ENCODE peak calls at places on chromosomes 16 and 17, in four cellular contexts. E is stimulated activated CD4-positive, alpha-beta T cell treated with anti-CD3 and anti-CD28 coated beads, Interleukin-12 subunit alpha, Interleukin-12 subunit beta, amount 100 ng/mL, for 4 hours; Z is memory B cell; N is hepatic stellate cell. W is an unnamed sample.
A peak's percentile ranks its signal among the peaks of the same experiment; 100 is the strongest.

GRCh38 chr16:89686520-89687091 is at the start of gene CDK10:
- DNase-seq in E (peak; percentile 88), Z (peak; percentile 96), N (peak; percentile 99), W (peak; percentile 91)

GRCh38 chr17:77308768-77309726 is 168.3 kb downstream of the SEC14L1 start:
- DNase-seq in E (no peak), Z (no peak), N (peak; percentile 95), W (no peak)

GRCh38 chr17:74842599-74843351 is 16.9 kb downstream of the GRIN2C start:
- DNase-seq in E (no peak), Z (no peak), N (peak; percentile 96), W (peak; percentile 82)

GRCh38 chr17:66255112-66255511 is 25.9 kb upstream of the APOH start:
- DNase-seq in E (no peak), Z (no peak), N (peak; percentile 44), W (peak; percentile 74)

GRCh38 chr16:1309888-1310831 is 724 bp downstream of the UBE2I start:
- DNase-seq in E (peak; percentile 55), Z (peak; percentile 53), N (peak; percentile 46), W (peak; percentile 43)

GRCh38 chr16:30541502-30542329 is 7.1 kb upstream of the ZNF747 start:
- DNase-seq in E (no peak), Z (no peak), N (peak; percentile 84), W (peak; percentile 59)

GRCh38 chr16:75343311-75343710 is 90.0 kb downstream of the CFDP1 start:
- DNase-seq in E (no peak), Z (no peak), N (no peak), W (peak; percentile 75)

GRCh38 chr16:85424260-85425060 is 188.7 kb upstream of the GSE1 start:
- DNase-seq in E (no peak), Z (peak; percentile 6), N (no peak), W (no peak)

GRCh38 chr17:48544356-48545021 is 420 bp downstream of the HOXB2 start:
- DNase-seq in E (no peak), Z (no peak), N (peak; percentile 75), W (peak; percentile 87)

GRCh38 chr17:13671341-13671740 is 69.6 kb upstream of the HS3ST3A1 start:
- DNase-seq in E (no peak), Z (no peak), N (no peak), W (no peak)

GRCh38 chr17:72863511-72864175 is 228.8 kb downstream of the SLC39A11 start:
- DNase-seq in E (no peak), Z (no peak), N (no peak), W (no peak)

GRCh38 chr16:87733190-87733589 is 32.6 kb downstream of the KLHDC4 start:
- DNase-seq in E (no peak), Z (no peak), N (no peak), W (no peak)

GRCh38 chr17:11900103-11900502 is 97.2 kb downstream of the ZNF18 start:
- DNase-seq in E (no peak), Z (no peak), N (no peak), W (no peak)

GRCh38 chr17:40122944-40123810 is 1.4 kb downstream of the MSL1 start:
- DNase-seq in E (peak; percentile 55), Z (peak; percentile 48), N (peak; percentile 67), W (peak; percentile 60)

GRCh38 chr17:41100081-41100480 is 1.9 kb downstream of the KRTAP4-16 start:
- DNase-seq in E (no peak), Z (no peak), N (no peak), W (peak; percentile 42)

GRCh38 chr16:84710686-84711085 is 10.9 kb downstream of the USP10 start:
- DNase-seq in E (no peak), Z (no peak), N (no peak), W (no peak)

GRCh38 chr17:59846391-59847165 is 46.2 kb downstream of the TUBD1 start:
- DNase-seq in E (no peak), Z (no peak), N (peak; percentile 29), W (peak; percentile 74)

GRCh38 chr16:86363836-86364618 is 146.3 kb upstream of the FOXF1 start:
- DNase-seq in E (no peak), Z (no peak), N (no peak), W (no peak)

GRCh38 chr16:50878966-50879615 is 137.2 kb downstream of the CYLD start:
- DNase-seq in E (no peak), Z (no peak), N (no peak), W (no peak)

GRCh38 chr17:35748323-35748960 is 4.6 kb downstream of the GAS2L2 start:
- DNase-seq in E (no peak), Z (no peak), N (no peak), W (peak; percentile 20)

GRCh38 chr17:6507535-6507934 is 48.8 kb downstream of the PITPNM3 start:
- DNase-seq in E (no peak), Z (no peak), N (peak; percentile 94), W (peak; percentile 92)

GRCh38 chr17:75633484-75634375 is 496 bp downstream of the SMIM5 start:
- DNase-seq in E (peak; percentile 55), Z (peak; percentile 44), N (peak; percentile 98), W (peak; percentile 82)

GRCh38 chr17:75561927-75562603 is 25.5 kb upstream of the MYO15B start:
- DNase-seq in E (no peak), Z (no peak), N (no peak), W (no peak)

GRCh38 chr16:57916735-57917450 is 54.0 kb downstream of the CNGB1 start:
- DNase-seq in E (no peak), Z (no peak), N (no peak), W (no peak)

GRCh38 chr17:49746791-49747490 is 17.0 kb downstream of the FAM117A start:
- DNase-seq in E (no peak), Z (peak; percentile 27), N (no peak), W (no peak)

GRCh38 chr17:75571197-75571884 is 16.3 kb upstream of the MYO15B start:
- DNase-seq in E (no peak), Z (peak; percentile 66), N (no peak), W (peak; percentile 21)

GRCh38 chr17:79647456-79647915 is 36.6 kb upstream of the RBFOX3 start:
- DNase-seq in E (no peak), Z (peak; percentile 0), N (no peak), W (no peak)

GRCh38 chr17:81036128-81036891 is 1.4 kb downstream of the BAIAP2 start:
- DNase-seq in E (no peak), Z (no peak), N (no peak), W (no peak)

GRCh38 chr17:69874220-69874670 is 200.8 kb upstream of the KCNJ16 start:
- DNase-seq in E (no peak), Z (no peak), N (no peak), W (peak; percentile 92)

GRCh38 chr17:20989991-20990855 is 52.6 kb downstream of the USP22 start:
- DNase-seq in E (no peak), Z (no peak), N (no peak), W (no peak)

GRCh38 chr16:27317320-27317719 is 3.5 kb downstream of the IL4R start:
- DNase-seq in E (no peak), Z (no peak), N (no peak), W (no peak)